ENCODE peak calls at places on chromosomes 7 and 10, in seven cellular contexts. One of them, this sample, is unnamed.

GRCh38 chr7:101702362-101702850 is 73.3 kb upstream of the MYL10 start:
- DNase-seq in SW480: peak; percentile 54
- DNase-seq in GM04504: no peak
- DNase-seq in osteoblast: no peak
- DNase-seq in cerebellar cortex: no peak
- DNase-seq in amniotic stem cell: no peak
- DNase-seq in IMR-90: no peak
- DNase-seq in this sample: no peak

GRCh38 chr10:68870545-68871104 is 30.5 kb upstream of the DDX50 start:
- DNase-seq in SW480: no peak
- DNase-seq in GM04504: no peak
- DNase-seq in osteoblast: no peak
- DNase-seq in cerebellar cortex: no peak
- DNase-seq in amniotic stem cell: no peak
- DNase-seq in IMR-90: no peak
- DNase-seq in this sample: no peak

GRCh38 chr10:122056431-122057094 is 67.6 kb downstream of the TACC2 start:
- DNase-seq in SW480: peak; percentile 46
- DNase-seq in GM04504: no peak
- DNase-seq in osteoblast: no peak
- DNase-seq in cerebellar cortex: no peak
- DNase-seq in amniotic stem cell: no peak
- DNase-seq in IMR-90: no peak
- DNase-seq in this sample: no peak

GRCh38 chr7:53609185-53609584 is 573.8 kb downstream of the POM121L12 start:
- DNase-seq in SW480: no peak
- DNase-seq in GM04504: no peak
- DNase-seq in osteoblast: no peak
- DNase-seq in cerebellar cortex: no peak
- DNase-seq in amniotic stem cell: no peak
- DNase-seq in IMR-90: no peak
- DNase-seq in this sample: no peak

GRCh38 chr7:151114151-151115090 is 28.1 kb downstream of the AGAP3 start:
- DNase-seq in SW480: peak; percentile 26
- DNase-seq in GM04504: no peak
- DNase-seq in osteoblast: peak; percentile 97
- DNase-seq in cerebellar cortex: no peak
- DNase-seq in amniotic stem cell: no peak
- DNase-seq in IMR-90: no peak
- DNase-seq in this sample: no peak

GRCh38 chr7:131330299-131330698 is 2.6 kb downstream of the MKLN1 start:
- DNase-seq in SW480: no peak
- DNase-seq in GM04504: no peak
- DNase-seq in osteoblast: no peak
- DNase-seq in cerebellar cortex: no peak
- DNase-seq in amniotic stem cell: no peak
- DNase-seq in IMR-90: no peak
- DNase-seq in this sample: no peak

GRCh38 chr10:1954339-1954738 is 217.0 kb upstream of the ADARB2 start:
- DNase-seq in SW480: no peak
- DNase-seq in GM04504: no peak
- DNase-seq in osteoblast: no peak
- DNase-seq in cerebellar cortex: no peak
- DNase-seq in amniotic stem cell: no peak
- DNase-seq in IMR-90: no peak
- DNase-seq in this sample: no peak

GRCh38 chr7:101020444-101020843 is 563 bp downstream of the MUC17 start:
- DNase-seq in SW480: no peak
- DNase-seq in GM04504: no peak
- DNase-seq in osteoblast: peak; percentile 42
- DNase-seq in cerebellar cortex: no peak
- DNase-seq in amniotic stem cell: no peak
- DNase-seq in IMR-90: no peak
- DNase-seq in this sample: no peak

GRCh38 chr10:28965937-28966336 is 288.6 kb downstream of the BAMBI start:
- DNase-seq in SW480: no peak
- DNase-seq in GM04504: no peak
- DNase-seq in osteoblast: no peak
- DNase-seq in cerebellar cortex: no peak
- DNase-seq in amniotic stem cell: no peak
- DNase-seq in IMR-90: no peak
- DNase-seq in this sample: no peak

GRCh38 chr10:26805567-26806245 is 55.1 kb downstream of the ABI1 start:
- DNase-seq in SW480: no peak
- DNase-seq in GM04504: no peak
- DNase-seq in osteoblast: no peak
- DNase-seq in cerebellar cortex: peak; percentile 77
- DNase-seq in amniotic stem cell: no peak
- DNase-seq in IMR-90: peak; percentile 77
- DNase-seq in this sample: no peak

GRCh38 chr7:106865130-106866115 is at the start of gene PIK3CG:
- DNase-seq in SW480: no peak
- DNase-seq in GM04504: no peak
- DNase-seq in osteoblast: no peak
- DNase-seq in cerebellar cortex: no peak
- DNase-seq in amniotic stem cell: no peak
- DNase-seq in IMR-90: no peak
- DNase-seq in this sample: no peak

GRCh38 chr7:1440620-1441019 is 18.6 kb downstream of the MICALL2 start:
- DNase-seq in SW480: no peak
- DNase-seq in GM04504: no peak
- DNase-seq in osteoblast: no peak
- DNase-seq in cerebellar cortex: no peak
- DNase-seq in amniotic stem cell: no peak
- DNase-seq in IMR-90: no peak
- DNase-seq in this sample: no peak

GRCh38 chr10:29119374-29119773 is 169.5 kb upstream of the LYZL1 start:
- DNase-seq in SW480: no peak
- DNase-seq in GM04504: no peak
- DNase-seq in osteoblast: no peak
- DNase-seq in cerebellar cortex: no peak
- DNase-seq in amniotic stem cell: no peak
- DNase-seq in IMR-90: peak; percentile 18
- DNase-seq in this sample: peak; percentile 33

GRCh38 chr7:26309089-26309488 is 17.4 kb downstream of the SNX10 start:
- DNase-seq in SW480: no peak
- DNase-seq in GM04504: no peak
- DNase-seq in osteoblast: no peak
- DNase-seq in cerebellar cortex: no peak
- DNase-seq in amniotic stem cell: no peak
- DNase-seq in IMR-90: no peak
- DNase-seq in this sample: no peak

GRCh38 chr10:110002801-110003523 is 4.8 kb upstream of the ADD3 start:
- DNase-seq in SW480: peak; percentile 31
- DNase-seq in GM04504: no peak
- DNase-seq in osteoblast: no peak
- DNase-seq in cerebellar cortex: no peak
- DNase-seq in amniotic stem cell: no peak
- DNase-seq in IMR-90: no peak
- DNase-seq in this sample: no peak

GRCh38 chr7:154339169-154339568 is 287.0 kb downstream of the DPP6 start:
- DNase-seq in SW480: no peak
- DNase-seq in GM04504: no peak
- DNase-seq in osteoblast: no peak
- DNase-seq in cerebellar cortex: no peak
- DNase-seq in amniotic stem cell: no peak
- DNase-seq in IMR-90: no peak
- DNase-seq in this sample: no peak

GRCh38 chr10:89118091-89118490 is 89.0 kb downstream of the CH25H start:
- DNase-seq in SW480: peak; percentile 79
- DNase-seq in GM04504: peak; percentile 61
- DNase-seq in osteoblast: peak; percentile 27
- DNase-seq in cerebellar cortex: no peak
- DNase-seq in amniotic stem cell: no peak
- DNase-seq in IMR-90: peak; percentile 69
- DNase-seq in this sample: peak; percentile 29

GRCh38 chr7:112266595-112267270 is 60.2 kb downstream of the ZNF277 start:
- DNase-seq in SW480: peak; percentile 40
- DNase-seq in GM04504: no peak
- DNase-seq in osteoblast: no peak
- DNase-seq in cerebellar cortex: no peak
- DNase-seq in amniotic stem cell: no peak
- DNase-seq in IMR-90: peak; percentile 40
- DNase-seq in this sample: no peak

GRCh38 chr10:103660364-103661197 is 167.1 kb downstream of the NEURL1 start:
- DNase-seq in SW480: no peak
- DNase-seq in GM04504: no peak
- DNase-seq in osteoblast: peak; percentile 95
- DNase-seq in cerebellar cortex: peak; percentile 33
- DNase-seq in amniotic stem cell: no peak
- DNase-seq in IMR-90: peak; percentile 48
- DNase-seq in this sample: peak; percentile 35

GRCh38 chr7:36198854-36199266 is 45.8 kb downstream of the EEPD1 start:
- DNase-seq in SW480: no peak
- DNase-seq in GM04504: no peak
- DNase-seq in osteoblast: no peak
- DNase-seq in cerebellar cortex: no peak
- DNase-seq in amniotic stem cell: no peak
- DNase-seq in IMR-90: peak; percentile 50
- DNase-seq in this sample: no peak

GRCh38 chr10:123109466-123109865 is 26.3 kb upstream of the HMX3 start:
- DNase-seq in SW480: no peak
- DNase-seq in GM04504: no peak
- DNase-seq in osteoblast: no peak
- DNase-seq in cerebellar cortex: no peak
- DNase-seq in amniotic stem cell: no peak
- DNase-seq in IMR-90: no peak
- DNase-seq in this sample: no peak

GRCh38 chr7:696426-697258 is 29.9 kb upstream of the DNAAF5 start:
- DNase-seq in SW480: no peak
- DNase-seq in GM04504: no peak
- DNase-seq in osteoblast: peak; percentile 53
- DNase-seq in cerebellar cortex: no peak
- DNase-seq in amniotic stem cell: no peak
- DNase-seq in IMR-90: no peak
- DNase-seq in this sample: no peak

GRCh38 chr10:16944081-16944922 is 127.1 kb upstream of the RSU1 start:
- DNase-seq in SW480: no peak
- DNase-seq in GM04504: peak; percentile 89
- DNase-seq in osteoblast: no peak
- DNase-seq in cerebellar cortex: no peak
- DNase-seq in amniotic stem cell: peak; percentile 40
- DNase-seq in IMR-90: peak; percentile 69
- DNase-seq in this sample: no peak

GRCh38 chr10:48266528-48266927 is 8.0 kb downstream of the FRMPD2 start:
- DNase-seq in SW480: no peak
- DNase-seq in GM04504: no peak
- DNase-seq in osteoblast: no peak
- DNase-seq in cerebellar cortex: no peak
- DNase-seq in amniotic stem cell: no peak
- DNase-seq in IMR-90: no peak
- DNase-seq in this sample: no peak

GRCh38 chr10:102322914-102323313 is 72.6 kb upstream of the NFKB2 start:
- DNase-seq in SW480: peak; percentile 49
- DNase-seq in GM04504: no peak
- DNase-seq in osteoblast: no peak
- DNase-seq in cerebellar cortex: no peak
- DNase-seq in amniotic stem cell: no peak
- DNase-seq in IMR-90: no peak
- DNase-seq in this sample: no peak

GRCh38 chr7:34849163-34849960 is 187.9 kb downstream of the DPY19L1 start:
- DNase-seq in SW480: peak; percentile 21
- DNase-seq in GM04504: no peak
- DNase-seq in osteoblast: no peak
- DNase-seq in cerebellar cortex: peak; percentile 64
- DNase-seq in amniotic stem cell: no peak
- DNase-seq in IMR-90: no peak
- DNase-seq in this sample: no peak

GRCh38 chr7:76998263-76998666 is 33.9 kb downstream of the SPDYE17 start:
- DNase-seq in SW480: no peak
- DNase-seq in GM04504: no peak
- DNase-seq in osteoblast: no peak
- DNase-seq in cerebellar cortex: no peak
- DNase-seq in amniotic stem cell: no peak
- DNase-seq in IMR-90: no peak
- DNase-seq in this sample: no peak

GRCh38 chr7:2601907-2602735 is 29.7 kb upstream of the TTYH3 start:
- DNase-seq in SW480: peak; percentile 84
- DNase-seq in GM04504: no peak
- DNase-seq in osteoblast: peak; percentile 82
- DNase-seq in cerebellar cortex: no peak
- DNase-seq in amniotic stem cell: no peak
- DNase-seq in IMR-90: no peak
- DNase-seq in this sample: no peak

GRCh38 chr7:16891338-16891737 is 9.6 kb upstream of the AGR3 start:
- DNase-seq in SW480: peak; percentile 58
- DNase-seq in GM04504: peak; percentile 30
- DNase-seq in osteoblast: no peak
- DNase-seq in cerebellar cortex: peak; percentile 8
- DNase-seq in amniotic stem cell: peak; percentile 47
- DNase-seq in IMR-90: peak; percentile 72
- DNase-seq in this sample: peak; percentile 16

GRCh38 chr7:110144599-110144998 is 946.3 kb upstream of the LRRN3 start:
- DNase-seq in SW480: no peak
- DNase-seq in GM04504: no peak
- DNase-seq in osteoblast: no peak
- DNase-seq in cerebellar cortex: no peak
- DNase-seq in amniotic stem cell: no peak
- DNase-seq in IMR-90: no peak
- DNase-seq in this sample: no peak

GRCh38 chr10:97991875-97992274 is 38.5 kb downstream of the CRTAC1 start:
- DNase-seq in SW480: peak; percentile 8
- DNase-seq in GM04504: no peak
- DNase-seq in osteoblast: no peak
- DNase-seq in cerebellar cortex: no peak
- DNase-seq in amniotic stem cell: no peak
- DNase-seq in IMR-90: peak; percentile 17
- DNase-seq in this sample: peak; percentile 22